ENCODE peak calls at places on chromosomes 3 and 15, in five cellular contexts. V is brain microvascular endothelial cell; G is progenitor cell of endocrine pancreas; S is CD8-positive, alpha-beta T cell; M is spleen. P is an unnamed sample.

GRCh38 chr15:57824186-57824585 is 117.7 kb downstream of the POLR2M start:
- DNase-seq in G (no peak), S (no peak), V (no peak), M (no peak), P (no peak)

GRCh38 chr3:45666729-45667440 is 22.3 kb upstream of the SACM1L start:
- DNase-seq in S (no peak), M (no peak), V (peak), G (no peak), P (no peak)

GRCh38 chr3:46960081-46960701 is 16.4 kb downstream of the CCDC12 start:
- DNase-seq in G (no peak), V (peak), M (peak), S (no peak), P (no peak)

GRCh38 chr3:122987231-122987630 is 40.3 kb downstream of the SEMA5B start:
- DNase-seq in V (no peak), S (no peak), M (no peak), G (no peak), P (no peak)

GRCh38 chr3:114221165-114221880 is 16.1 kb downstream of the ZNF80 start:
- DNase-seq in G (no peak), M (no peak), V (no peak), S (no peak), P (no peak)

GRCh38 chr3:42526616-42527367 is 24.3 kb downstream of the VIPR1 start:
- DNase-seq in V (no peak), M (no peak), S (peak), G (no peak), P (no peak)

GRCh38 chr3:127043731-127044510 is 61.0 kb downstream of the PLXNA1 start:
- DNase-seq in M (peak), G (no peak), S (no peak), V (no peak), P (no peak)

GRCh38 chr3:7194081-7194835 is 333.3 kb downstream of the GRM7 start:
- DNase-seq in M (no peak), S (no peak), V (no peak), G (no peak), P (no peak)

GRCh38 chr3:50523170-50523865 is 19.9 kb upstream of the CACNA2D2 start:
- DNase-seq in V (no peak), M (no peak), G (no peak), S (no peak), P (peak)

GRCh38 chr3:124774305-124774673 is 44.0 kb downstream of the UMPS start:
- DNase-seq in V (peak), G (no peak), S (no peak), M (peak), P (no peak)

GRCh38 chr15:73573071-73573470 is 60.1 kb downstream of the NPTN start:
- DNase-seq in G (no peak), V (no peak), S (no peak), M (no peak), P (no peak)

GRCh38 chr3:123656691-123657090 is 71.8 kb upstream of the HACD2 start:
- DNase-seq in G (no peak), S (no peak), V (no peak), M (no peak), P (no peak)

GRCh38 chr3:151351216-151351615 is 21.9 kb upstream of the P2RY13 start:
- DNase-seq in G (no peak), M (no peak), V (no peak), S (no peak), P (no peak)

GRCh38 chr15:52115598-52116427 is 3.2 kb upstream of the BCL2L10 start:
- DNase-seq in M (no peak), S (no peak), G (no peak), V (no peak), P (no peak)

GRCh38 chr3:131067983-131068382 is 41.3 kb downstream of the NEK11 start:
- DNase-seq in S (no peak), G (no peak), M (no peak), V (no peak), P (no peak)

GRCh38 chr3:126494204-126494603 is 18.5 kb upstream of the ZXDC start:
- DNase-seq in M (peak), G (no peak), V (no peak), S (no peak), P (no peak)

GRCh38 chr3:67550541-67550940 is 103.9 kb downstream of the SUCLG2 start:
- DNase-seq in M (no peak), G (no peak), S (no peak), V (no peak), P (no peak)

GRCh38 chr3:99817047-99817436 is 620 bp upstream of the CMSS1 start:
- DNase-seq in S (no peak), G (no peak), M (no peak), V (no peak), P (no peak)

GRCh38 chr3:50806806-50807205 is 132.1 kb downstream of the DOCK3 start:
- DNase-seq in V (peak), S (no peak), G (no peak), M (no peak), P (no peak)

GRCh38 chr3:100615684-100616083 is 6.3 kb downstream of the ADGRG7 start:
- DNase-seq in M (no peak), G (no peak), S (no peak), V (peak), P (no peak)

GRCh38 chr3:147412917-147413711 is 3.9 kb downstream of the ZIC1 start:
- DNase-seq in G (no peak), M (no peak), S (no peak), V (no peak), P (no peak)

GRCh38 chr3:15535757-15536156 is 14.3 kb upstream of the COLQ start:
- DNase-seq in S (no peak), M (no peak), V (no peak), G (no peak), P (no peak)

GRCh38 chr3:66817946-66818557 is 180.1 kb upstream of the KBTBD8 start:
- DNase-seq in S (no peak), G (no peak), M (no peak), V (no peak), P (no peak)

GRCh38 chr3:127673191-127674098 is 693 bp downstream of the ABTB1 start:
- DNase-seq in G (no peak), S (peak), M (peak), V (peak), P (no peak)

GRCh38 chr15:65939901-65940617 is 70.8 kb downstream of the RAB11A start:
- DNase-seq in V (peak), G (no peak), M (no peak), S (no peak), P (no peak)

GRCh38 chr3:44685128-44685800 is 27.2 kb upstream of the ZNF502 start:
- DNase-seq in M (peak), G (peak), V (peak), S (peak), P (peak)

GRCh38 chr3:48157950-48158376 is 30.3 kb downstream of the CDC25A start:
- DNase-seq in M (peak), V (peak), G (peak), S (no peak), P (no peak)
- TF ChIP-seq CTCF in M (peak), V (peak), G (peak), S (peak), P (peak)

GRCh38 chr3:183626877-183627594 is 8.4 kb upstream of the KLHL24 start:
- DNase-seq in S (no peak), G (no peak), V (no peak), M (no peak), P (no peak)
- TF ChIP-seq CTCF in S (no peak), G (no peak), V (no peak), M (no peak), P (no peak)

GRCh38 chr15:64430000-64430735 is 30.2 kb upstream of the ZNF609 start:
- DNase-seq in V (peak), G (no peak), M (no peak), S (peak), P (no peak)

GRCh38 chr15:64429448-64429847 is 30.9 kb upstream of the ZNF609 start:
- DNase-seq in G (no peak), S (no peak), V (no peak), M (no peak), P (no peak)

GRCh38 chr15:64423970-64424369 is 36.3 kb downstream of the TRIP4 start:
- DNase-seq in G (no peak), M (no peak), S (no peak), V (no peak), P (no peak)

GRCh38 chr15:64422697-64423096 is 35.1 kb downstream of the TRIP4 start:
- DNase-seq in M (no peak), G (no peak), S (no peak), V (no peak), P (no peak)

GRCh38 chr15:64426845-64427465 is 33.4 kb upstream of the ZNF609 start:
- DNase-seq in M (no peak), G (no peak), V (no peak), S (no peak), P (no peak)
- TF ChIP-seq CTCF in M (no peak), G (peak), V (peak), S (peak), P (peak)

GRCh38 chr3:23254287-23254686 is 51.2 kb downstream of the UBE2E2 start:
- DNase-seq in S (no peak), V (no peak), G (no peak), M (no peak), P (no peak)
- TF ChIP-seq CTCF in S (no peak), V (no peak), G (no peak), M (no peak), P (no peak)

GRCh38 chr3:174223042-174223441 is 636.1 kb upstream of the NAALADL2 start:
- DNase-seq in M (no peak), S (no peak), G (no peak), V (no peak), P (no peak)

GRCh38 chr3:174216948-174217718 is 642.0 kb upstream of the NAALADL2 start:
- DNase-seq in S (no peak), G (no peak), M (no peak), V (no peak), P (no peak)

GRCh38 chr3:174221155-174221554 is 638.0 kb upstream of the NAALADL2 start:
- DNase-seq in M (no peak), G (no peak), S (no peak), V (no peak), P (no peak)

GRCh38 chr3:174218011-174218410 is 641.1 kb upstream of the NAALADL2 start:
- DNase-seq in G (no peak), M (no peak), S (no peak), V (no peak), P (no peak)

DNA sequence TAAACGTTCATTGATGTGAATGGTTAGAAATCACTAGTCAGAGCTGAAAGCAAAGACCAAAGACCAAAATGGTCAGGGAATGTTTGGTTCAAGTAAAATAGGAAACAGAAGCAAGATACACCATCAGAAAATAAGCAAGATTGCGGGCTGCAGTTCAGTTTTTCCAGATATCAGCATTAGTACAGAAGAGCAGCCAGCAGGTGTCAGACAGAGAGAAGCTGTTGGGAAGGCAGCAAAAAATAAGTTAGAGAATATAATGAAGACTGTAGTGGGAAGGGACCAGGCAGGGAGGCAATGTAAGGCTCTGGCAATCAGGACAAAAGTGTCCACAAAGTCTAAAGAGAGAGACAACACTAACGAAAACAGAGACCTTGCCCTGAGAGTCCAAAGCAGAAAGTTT is 639.4 kb upstream of the NAALADL2 start:
- DNase-seq in V (no peak), S (no peak), G (no peak), M (no peak), P (no peak)
- TF ChIP-seq CTCF in V (peak), S (no peak), G (peak), M (no peak), P (no peak)

GRCh38 chr3:79521221-79521848 is 246.5 kb downstream of the ROBO1 start:
- DNase-seq in M (no peak), V (peak), G (no peak), S (no peak), P (no peak)
- TF ChIP-seq CTCF in M (no peak), V (peak), G (peak), S (no peak), P (peak)

GRCh38 chr15:85414495-85414894 is 34.1 kb downstream of the AKAP13 start:
- DNase-seq in G (no peak), V (no peak), M (no peak), S (no peak), P (no peak)
- TF ChIP-seq CTCF in G (no peak), V (no peak), M (no peak), S (peak), P (no peak)

DNA sequence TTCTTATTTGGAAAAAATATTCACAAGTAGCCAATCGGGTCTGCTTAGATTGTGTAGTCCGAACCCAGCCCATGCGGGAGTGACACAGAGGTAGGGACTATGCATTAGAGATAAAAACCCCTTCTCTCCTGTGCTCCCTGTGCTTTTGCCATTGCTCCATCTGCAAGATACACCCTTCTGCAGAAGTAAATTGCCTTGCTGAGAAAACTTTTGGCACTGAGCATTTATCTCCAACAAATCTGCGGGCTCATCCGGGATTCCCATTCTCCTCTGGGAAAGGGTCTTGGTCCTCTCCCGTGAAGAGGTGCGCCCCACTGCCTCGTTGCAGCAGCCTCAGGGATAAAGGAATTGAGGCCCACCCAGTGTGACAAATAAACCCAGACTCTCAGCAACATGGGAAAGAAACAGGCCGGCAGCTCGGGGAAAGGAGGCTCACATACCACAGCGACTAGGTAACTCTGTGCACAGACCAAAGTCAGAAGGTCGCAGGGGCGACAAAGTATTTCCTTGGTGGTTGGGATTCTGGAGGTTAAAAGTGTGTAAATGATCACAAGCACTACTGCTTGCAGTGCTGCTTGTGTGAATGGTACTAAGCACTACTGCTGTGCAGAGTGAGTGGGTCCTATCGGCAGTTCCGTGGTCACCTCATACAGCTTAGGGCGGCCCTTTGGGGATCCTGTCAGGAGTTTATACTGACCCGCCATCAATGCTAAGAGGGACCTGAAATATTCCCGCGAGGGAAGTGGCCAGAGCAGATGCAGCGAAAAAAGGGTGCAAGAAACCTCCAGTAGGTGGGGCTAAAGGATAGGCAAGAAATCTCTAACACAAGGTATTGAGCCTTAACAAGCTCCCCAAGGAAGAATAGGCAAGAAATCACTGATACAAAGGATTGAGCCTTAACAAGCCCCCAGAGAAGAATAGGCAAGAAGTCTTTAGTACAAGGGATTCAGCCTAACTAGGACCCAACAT is 54.3 kb downstream of the GSK3B start:
- DNase-seq in V (no peak), M (no peak), G (no peak), S (no peak), P (no peak)
- TF ChIP-seq CTCF in V (peak), M (no peak), G (no peak), S (no peak), P (no peak)

GRCh38 chr15:97909291-97909891 is 51.1 kb upstream of the ARRDC4 start:
- DNase-seq in M (peak), S (peak), G (peak), V (peak), P (no peak)

GRCh38 chr15:97900006-97900405 is 60.5 kb upstream of the ARRDC4 start:
- DNase-seq in V (no peak), S (no peak), M (no peak), G (no peak), P (no peak)

GRCh38 chr15:97903560-97904195 is 56.8 kb upstream of the ARRDC4 start:
- DNase-seq in V (no peak), M (no peak), G (no peak), S (no peak), P (no peak)

GRCh38 chr15:97902140-97902780 is 58.2 kb upstream of the ARRDC4 start:
- DNase-seq in S (no peak), M (no peak), G (no peak), V (no peak), P (no peak)

GRCh38 chr15:97904196-97904572 is 56.3 kb upstream of the ARRDC4 start:
- DNase-seq in S (no peak), G (peak), M (peak), V (peak), P (peak)
- TF ChIP-seq CTCF in S (no peak), G (peak), M (peak), V (peak), P (peak)